ENCODE peak calls at places on chromosomes 12 and 14, in six cellular contexts. One of them, this sample, is unnamed.

GRCh38 chr12:54616933-54617535 is 17.7 kb downstream of the LACRT start:
- DNase-seq in body of pancreas: no peak
- DNase-seq in activated CD8-positive, alpha-beta memory T cell treated with anti-CD3 and anti-CD28 coated beads for 4 hours: no peak
- DNase-seq in activated T-helper 1 cell treated with anti-CD3 and anti-CD28 coated beads, Interleukin-2, amount 50 U/mL, for 16 hours: no peak
- DNase-seq in T-helper 2 cell: no peak
- DNase-seq in HTR-8/SVneo: no peak
- DNase-seq in this sample: no peak

GRCh38 chr12:16606201-16606849 is 363 bp upstream of the LMO3 start:
- DNase-seq in body of pancreas: peak; percentile 56
- DNase-seq in activated CD8-positive, alpha-beta memory T cell treated with anti-CD3 and anti-CD28 coated beads for 4 hours: no peak
- DNase-seq in activated T-helper 1 cell treated with anti-CD3 and anti-CD28 coated beads, Interleukin-2, amount 50 U/mL, for 16 hours: no peak
- DNase-seq in T-helper 2 cell: no peak
- DNase-seq in HTR-8/SVneo: no peak
- DNase-seq in this sample: peak; percentile 12

GRCh38 chr12:77160931-77161330 is 95.6 kb upstream of the E2F7 start:
- DNase-seq in body of pancreas: no peak
- DNase-seq in activated CD8-positive, alpha-beta memory T cell treated with anti-CD3 and anti-CD28 coated beads for 4 hours: no peak
- DNase-seq in activated T-helper 1 cell treated with anti-CD3 and anti-CD28 coated beads, Interleukin-2, amount 50 U/mL, for 16 hours: no peak
- DNase-seq in T-helper 2 cell: no peak
- DNase-seq in HTR-8/SVneo: no peak
- DNase-seq in this sample: no peak

GRCh38 chr12:88172844-88173407 is 30.8 kb downstream of the TMTC3 start:
- DNase-seq in body of pancreas: no peak
- DNase-seq in activated CD8-positive, alpha-beta memory T cell treated with anti-CD3 and anti-CD28 coated beads for 4 hours: no peak
- DNase-seq in activated T-helper 1 cell treated with anti-CD3 and anti-CD28 coated beads, Interleukin-2, amount 50 U/mL, for 16 hours: no peak
- DNase-seq in T-helper 2 cell: no peak
- DNase-seq in HTR-8/SVneo: no peak
- DNase-seq in this sample: no peak

GRCh38 chr12:64825143-64826011 is 930 bp downstream of the TBC1D30 start:
- DNase-seq in body of pancreas: no peak
- DNase-seq in activated CD8-positive, alpha-beta memory T cell treated with anti-CD3 and anti-CD28 coated beads for 4 hours: no peak
- DNase-seq in activated T-helper 1 cell treated with anti-CD3 and anti-CD28 coated beads, Interleukin-2, amount 50 U/mL, for 16 hours: no peak
- DNase-seq in T-helper 2 cell: no peak
- DNase-seq in HTR-8/SVneo: no peak
- DNase-seq in this sample: no peak

GRCh38 chr12:104272938-104273337 is 30.6 kb upstream of the EID3 start:
- DNase-seq in body of pancreas: no peak
- DNase-seq in activated CD8-positive, alpha-beta memory T cell treated with anti-CD3 and anti-CD28 coated beads for 4 hours: no peak
- DNase-seq in activated T-helper 1 cell treated with anti-CD3 and anti-CD28 coated beads, Interleukin-2, amount 50 U/mL, for 16 hours: no peak
- DNase-seq in T-helper 2 cell: no peak
- DNase-seq in HTR-8/SVneo: no peak
- DNase-seq in this sample: no peak

GRCh38 chr12:27511031-27511722 is 12.8 kb upstream of the PPFIBP1 start:
- DNase-seq in body of pancreas: no peak
- DNase-seq in activated CD8-positive, alpha-beta memory T cell treated with anti-CD3 and anti-CD28 coated beads for 4 hours: no peak
- DNase-seq in activated T-helper 1 cell treated with anti-CD3 and anti-CD28 coated beads, Interleukin-2, amount 50 U/mL, for 16 hours: no peak
- DNase-seq in T-helper 2 cell: no peak
- DNase-seq in HTR-8/SVneo: no peak
- DNase-seq in this sample: no peak

GRCh38 chr12:106914796-106915634 is 40.7 kb upstream of the TMEM263 start:
- DNase-seq in body of pancreas: no peak
- DNase-seq in activated CD8-positive, alpha-beta memory T cell treated with anti-CD3 and anti-CD28 coated beads for 4 hours: no peak
- DNase-seq in activated T-helper 1 cell treated with anti-CD3 and anti-CD28 coated beads, Interleukin-2, amount 50 U/mL, for 16 hours: no peak
- DNase-seq in T-helper 2 cell: no peak
- DNase-seq in HTR-8/SVneo: no peak
- DNase-seq in this sample: no peak

GRCh38 chr14:74846968-74847549 is 28.9 kb downstream of the PROX2 start:
- DNase-seq in body of pancreas: no peak
- DNase-seq in activated CD8-positive, alpha-beta memory T cell treated with anti-CD3 and anti-CD28 coated beads for 4 hours: no peak
- DNase-seq in activated T-helper 1 cell treated with anti-CD3 and anti-CD28 coated beads, Interleukin-2, amount 50 U/mL, for 16 hours: no peak
- DNase-seq in T-helper 2 cell: no peak
- DNase-seq in HTR-8/SVneo: no peak
- DNase-seq in this sample: no peak

GRCh38 chr12:40431169-40431568 is 206.4 kb downstream of the LRRK2 start:
- DNase-seq in body of pancreas: no peak
- DNase-seq in activated CD8-positive, alpha-beta memory T cell treated with anti-CD3 and anti-CD28 coated beads for 4 hours: no peak
- DNase-seq in activated T-helper 1 cell treated with anti-CD3 and anti-CD28 coated beads, Interleukin-2, amount 50 U/mL, for 16 hours: no peak
- DNase-seq in T-helper 2 cell: no peak
- DNase-seq in HTR-8/SVneo: no peak
- DNase-seq in this sample: no peak

GRCh38 chr12:65895759-65896656 is 71.7 kb downstream of the HMGA2 start:
- DNase-seq in body of pancreas: no peak
- DNase-seq in activated CD8-positive, alpha-beta memory T cell treated with anti-CD3 and anti-CD28 coated beads for 4 hours: no peak
- DNase-seq in activated T-helper 1 cell treated with anti-CD3 and anti-CD28 coated beads, Interleukin-2, amount 50 U/mL, for 16 hours: no peak
- DNase-seq in T-helper 2 cell: no peak
- DNase-seq in HTR-8/SVneo: no peak
- DNase-seq in this sample: no peak

GRCh38 chr12:118360785-118361404 is 11.8 kb downstream of the TAOK3 start:
- DNase-seq in body of pancreas: no peak
- DNase-seq in activated CD8-positive, alpha-beta memory T cell treated with anti-CD3 and anti-CD28 coated beads for 4 hours: no peak
- DNase-seq in activated T-helper 1 cell treated with anti-CD3 and anti-CD28 coated beads, Interleukin-2, amount 50 U/mL, for 16 hours: no peak
- DNase-seq in T-helper 2 cell: no peak
- DNase-seq in HTR-8/SVneo: no peak
- DNase-seq in this sample: peak; percentile 30

GRCh38 chr12:86256169-86256568 is at the start of gene MGAT4C:
- DNase-seq in body of pancreas: no peak
- DNase-seq in activated CD8-positive, alpha-beta memory T cell treated with anti-CD3 and anti-CD28 coated beads for 4 hours: no peak
- DNase-seq in activated T-helper 1 cell treated with anti-CD3 and anti-CD28 coated beads, Interleukin-2, amount 50 U/mL, for 16 hours: no peak
- DNase-seq in T-helper 2 cell: no peak
- DNase-seq in HTR-8/SVneo: no peak
- DNase-seq in this sample: no peak

GRCh38 chr14:93029911-93030555 is 85.7 kb downstream of the ITPK1 start:
- DNase-seq in body of pancreas: no peak
- DNase-seq in activated CD8-positive, alpha-beta memory T cell treated with anti-CD3 and anti-CD28 coated beads for 4 hours: no peak
- DNase-seq in activated T-helper 1 cell treated with anti-CD3 and anti-CD28 coated beads, Interleukin-2, amount 50 U/mL, for 16 hours: no peak
- DNase-seq in T-helper 2 cell: no peak
- DNase-seq in HTR-8/SVneo: no peak
- DNase-seq in this sample: no peak

GRCh38 chr12:115135800-115136211 is 451.8 kb upstream of the TBX3 start:
- DNase-seq in body of pancreas: peak; percentile 16
- DNase-seq in activated CD8-positive, alpha-beta memory T cell treated with anti-CD3 and anti-CD28 coated beads for 4 hours: no peak
- DNase-seq in activated T-helper 1 cell treated with anti-CD3 and anti-CD28 coated beads, Interleukin-2, amount 50 U/mL, for 16 hours: no peak
- DNase-seq in T-helper 2 cell: no peak
- DNase-seq in HTR-8/SVneo: no peak
- DNase-seq in this sample: peak; percentile 71

This sample was measured in hepatic stellate cell.